ENCODE peak calls at places on chromosome 3, in four cellular contexts. P is choroid plexus epithelial cell, I is heart left ventricle, C is endodermal cell. B is an unnamed sample.
A peak's percentile ranks its signal among the peaks of the same experiment; 100 is the strongest.

GRCh38 chr3:66593978-66594377 is 93.2 kb upstream of the LRIG1 start:
- DNase-seq in P (peak; percentile 89), I (no peak), C (no peak), B (peak; percentile 68)

GRCh38 chr3:7447197-7447769 is 586.4 kb downstream of the GRM7 start:
- DNase-seq in P (no peak), I (no peak), C (no peak), B (no peak)

GRCh38 chr3:105448338-105448982 is 81.8 kb downstream of the ALCAM start:
- DNase-seq in P (no peak), I (no peak), C (peak; percentile 51), B (no peak)

GRCh38 chr3:52452570-52453221 is 1.1 kb downstream of the TNNC1 start:
- DNase-seq in P (no peak), I (peak; percentile 85), C (peak; percentile 54), B (no peak)

GRCh38 chr3:186461141-186461540 is 83.0 kb downstream of the CRYGS start:
- DNase-seq in P (peak; percentile 75), I (no peak), C (no peak), B (peak; percentile 15)

GRCh38 chr3:61535826-61536225 is 25.5 kb upstream of the PTPRG start:
- DNase-seq in P (no peak), I (no peak), C (no peak), B (no peak)

GRCh38 chr3:71466483-71466882 is 117.0 kb downstream of the FOXP1 start:
- DNase-seq in P (no peak), I (no peak), C (no peak), B (peak; percentile 13)

GRCh38 chr3:197224034-197224444 is 74.4 kb downstream of the DLG1 start:
- DNase-seq in P (peak; percentile 76), I (no peak), C (no peak), B (peak; percentile 61)

GRCh38 chr3:36633060-36633459 is 131.3 kb downstream of the DCLK3 start:
- DNase-seq in P (no peak), I (no peak), C (no peak), B (no peak)

GRCh38 chr3:108453541-108454057 is 56.8 kb downstream of the MYH15 start:
- DNase-seq in P (no peak), I (no peak), C (no peak), B (no peak)

GRCh38 chr3:178078933-178079332 is 457.3 kb upstream of the KCNMB2 start:
- DNase-seq in P (peak; percentile 67), I (no peak), C (no peak), B (peak; percentile 53)

GRCh38 chr3:39907981-39908380 is 98.6 kb downstream of the MYRIP start:
- DNase-seq in P (no peak), I (peak; percentile 69), C (no peak), B (no peak)

GRCh38 chr3:141368062-141368924 is at the start of gene ZBTB38:
- DNase-seq in P (peak; percentile 94), I (peak; percentile 94), C (peak; percentile 95), B (peak; percentile 95)

GRCh38 chr3:141370065-141370533 is 1.8 kb downstream of the ZBTB38 start:
- DNase-seq in P (peak; percentile 98), I (no peak), C (peak; percentile 84), B (peak; percentile 97)

GRCh38 chr3:141367038-141367730 is 1.1 kb upstream of the ZBTB38 start:
- DNase-seq in P (peak; percentile 99), I (no peak), C (no peak), B (peak; percentile 98)

GRCh38 chr3:141366285-141367037 is 1.8 kb upstream of the ZBTB38 start:
- DNase-seq in P (peak; percentile 95), I (no peak), C (no peak), B (peak; percentile 99)

DNA sequence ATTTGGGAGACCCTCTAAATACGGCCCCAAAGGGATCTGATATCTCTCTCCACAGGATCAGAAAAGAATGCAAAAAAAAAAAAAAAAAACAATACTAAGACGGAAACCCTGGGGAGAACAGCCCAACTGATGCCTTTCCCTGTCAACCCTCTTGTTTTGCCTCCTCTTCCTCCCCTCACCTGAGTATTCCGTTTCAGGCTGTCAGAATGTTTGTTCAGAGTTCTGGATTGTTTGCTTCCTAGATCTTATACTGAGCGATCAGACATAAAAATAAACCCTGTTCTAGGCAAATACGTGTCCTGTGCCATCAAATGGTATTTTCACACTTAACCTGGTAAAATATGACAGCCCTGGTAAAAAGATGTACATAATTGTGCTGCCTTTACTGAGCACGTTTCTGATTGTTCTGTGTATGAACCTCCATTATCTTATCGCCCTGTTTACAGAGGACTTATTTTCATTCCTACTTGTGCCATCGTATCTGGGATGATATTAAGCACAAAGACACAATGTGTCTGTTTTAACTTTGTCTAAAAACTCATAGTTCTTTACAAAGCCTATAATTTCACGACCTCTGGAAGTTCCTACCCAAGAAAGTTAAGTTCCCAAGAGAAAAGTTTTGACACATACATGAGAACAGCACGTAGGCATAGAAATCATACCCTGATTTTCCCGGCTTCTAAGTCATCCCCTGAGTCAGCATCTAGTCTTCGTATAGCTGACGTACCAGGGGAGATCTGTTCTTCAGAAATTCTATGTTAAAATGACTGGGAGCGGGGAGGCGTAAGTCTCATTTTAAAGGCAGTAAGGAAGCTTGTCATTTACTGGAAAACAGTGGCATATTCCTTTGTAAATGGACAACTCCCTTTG is 856 bp downstream of the ZBTB38 start:
- DNase-seq in P (peak; percentile 91), I (no peak), C (no peak), B (peak; percentile 94)
- H3K4me3 ChIP-seq in P (peak overlapping the region; percentile 42), I (peak overlapping the region; percentile 46), C (peak overlapping the region; percentile 26), B (peak overlapping the region; percentile 46)

GRCh38 chr3:189630667-189631372 is 369 bp upstream of the TP63 start:
- DNase-seq in P (peak; percentile 44), I (no peak), C (no peak), B (peak; percentile 18)

GRCh38 chr3:189632238-189632637 is 1.0 kb downstream of the TP63 start:
- DNase-seq in P (no peak), I (no peak), C (no peak), B (no peak)

GRCh38 chr3:189631409-189631808 is 220 bp downstream of the TP63 start:
- DNase-seq in P (no peak), I (no peak), C (no peak), B (no peak)

GRCh38 chr3:189629803-189630455 is 1.3 kb upstream of the TP63 start:
- DNase-seq in P (peak; percentile 64), I (no peak), C (no peak), B (peak; percentile 42)

GRCh38 chr3:189631373-189631408 is at the start of gene TP63:
- DNase-seq in P (no peak), I (no peak), C (no peak), B (no peak)
- H3K4me3 ChIP-seq in P (no peak within 1 kb of the TSS), I (peak within 1 kb of the TSS; percentile 43), C (no peak within 1 kb of the TSS), B (no peak within 1 kb of the TSS)

GRCh38 chr3:155744091-155744625 is 713 bp downstream of the PLCH1 start:
- DNase-seq in P (no peak), I (peak; percentile 67), C (peak; percentile 95), B (no peak)

GRCh38 chr3:155744626-155745324 is at the start of gene PLCH1:
- DNase-seq in P (peak; percentile 65), I (peak; percentile 72), C (peak; percentile 97), B (peak; percentile 56)

GRCh38 chr3:155747286-155747685 is 2.4 kb upstream of the PLCH1 start:
- DNase-seq in P (no peak), I (no peak), C (no peak), B (no peak)

GRCh38 chr3:155746703-155747102 is 1.8 kb upstream of the PLCH1 start:
- DNase-seq in P (no peak), I (no peak), C (no peak), B (no peak)

GRCh38 chr3:155745795-155746550 is 1.1 kb upstream of the PLCH1 start:
- DNase-seq in P (peak; percentile 10), I (no peak), C (peak; percentile 88), B (no peak)
- H3K4me3 ChIP-seq in P (peak overlapping the region; percentile 27), I (peak overlapping the region; percentile 67), C (peak overlapping the region; percentile 48), B (no peak overlapping the region)

GRCh38 chr3:129827765-129828164 is 65.7 kb downstream of the TMCC1 start:
- DNase-seq in P (no peak), I (no peak), C (no peak), B (no peak)

GRCh38 chr3:129834580-129834979 is 58.9 kb downstream of the TMCC1 start:
- DNase-seq in P (peak; percentile 26), I (no peak), C (no peak), B (peak; percentile 26)

GRCh38 chr3:129824926-129825541 is 68.5 kb downstream of the TMCC1 start:
- DNase-seq in P (peak; percentile 72), I (no peak), C (peak; percentile 83), B (peak; percentile 59)

GRCh38 chr3:129831503-129831902 is 62.0 kb downstream of the TMCC1 start:
- DNase-seq in P (no peak), I (no peak), C (no peak), B (no peak)

DNA sequence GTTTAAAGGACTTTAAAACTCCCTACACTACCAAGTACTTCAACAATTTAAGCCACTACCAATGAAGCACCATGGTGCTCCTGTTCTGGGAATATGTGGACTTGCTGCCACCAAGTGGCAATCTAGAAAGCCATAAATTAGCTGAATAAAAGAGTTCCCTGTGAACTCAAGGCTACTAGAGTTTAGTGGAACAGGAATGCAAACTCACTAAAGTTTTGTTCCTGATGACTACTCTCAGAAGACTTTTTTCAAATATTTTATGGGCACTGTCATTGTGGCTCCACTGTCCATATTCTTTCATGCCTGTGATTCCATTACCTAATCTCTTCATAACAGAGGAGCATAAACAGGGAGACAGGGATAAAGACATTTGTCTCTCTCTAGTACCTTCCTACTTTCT is 63.9 kb downstream of the TMCC1 start:
- DNase-seq in P (peak; percentile 95), I (no peak), C (peak; percentile 73), B (peak; percentile 88)
- H3K4me3 ChIP-seq in P (no peak overlapping the region), I (no peak overlapping the region), C (no peak overlapping the region), B (no peak overlapping the region)

GRCh38 chr3:45595364-45596154 is 1.0 kb downstream of the LIMD1 start:
- DNase-seq in P (no peak), I (peak; percentile 77), C (no peak), B (no peak)

GRCh38 chr3:45597581-45597980 is 3.0 kb downstream of the LIMD1 start:
- DNase-seq in P (no peak), I (no peak), C (no peak), B (no peak)

GRCh38 chr3:45599424-45599886 is 4.9 kb downstream of the LIMD1 start:
- DNase-seq in P (no peak), I (no peak), C (no peak), B (no peak)

GRCh38 chr3:45596290-45596791 is 1.8 kb downstream of the LIMD1 start:
- DNase-seq in P (no peak), I (no peak), C (no peak), B (no peak)

DNA sequence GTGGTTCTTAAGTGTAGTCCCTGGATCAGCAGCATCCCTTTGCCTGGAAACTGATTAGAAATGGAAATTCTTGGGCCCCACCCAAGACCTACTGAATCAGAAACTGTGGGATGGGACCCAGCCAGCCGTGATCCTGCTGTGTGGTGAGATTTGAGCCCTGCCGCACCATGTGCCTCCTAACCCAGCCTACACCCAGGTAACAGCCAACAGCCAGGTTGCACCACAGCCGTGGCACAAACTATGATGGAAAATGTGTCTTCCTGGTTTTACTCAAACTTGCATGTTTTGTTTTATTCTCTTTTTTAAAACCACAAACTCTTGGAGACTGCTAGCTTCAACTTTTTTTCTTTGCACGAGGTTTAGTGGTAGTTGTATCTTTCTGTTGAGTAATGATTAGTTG is 2.6 kb downstream of the LIMD1 start:
- DNase-seq in P (peak; percentile 42), I (no peak), C (no peak), B (peak; percentile 51)
- H3K4me3 ChIP-seq in P (no peak overlapping the region), I (peak overlapping the region; percentile 97), C (peak overlapping the region; percentile 83), B (peak overlapping the region; percentile 73)

GRCh38 chr3:189172668-189173419 is 1.1 kb downstream of the TPRG1 start:
- DNase-seq in P (no peak), I (no peak), C (no peak), B (no peak)
- H3K4me3 ChIP-seq in P (no peak overlapping the region), I (no peak overlapping the region), C (no peak overlapping the region), B (no peak overlapping the region)

GRCh38 chr3:176416870-176417269 is 780.4 kb downstream of the TBL1XR1 start:
- DNase-seq in P (no peak), I (no peak), C (peak; percentile 49), B (no peak)

GRCh38 chr3:176415896-176416295 is 781.4 kb downstream of the TBL1XR1 start:
- DNase-seq in P (no peak), I (no peak), C (no peak), B (no peak)
- H3K4me3 ChIP-seq in P (no peak overlapping the region), I (no peak overlapping the region), C (no peak overlapping the region), B (no peak overlapping the region)

B was measured in fibroblast of villous mesenchyme.